ENCODE peak calls at places on chromosomes 5 and 9, in four cellular contexts. One of them, this sample, is unnamed. For H3K4me1, the result is how much of the 10 kb centered on the place peaks cover.

GRCh38 chr5:179168636-179169035 is 108.5 kb downstream of the ZNF354C start:
- DNase-seq in stomach: no peak
- DNase-seq in SJSA1: no peak
- DNase-seq in ovary: peak
- DNase-seq in this sample: no peak

GRCh38 chr5:122697171-122697570 is 77.7 kb upstream of the SNX2 start:
- DNase-seq in SJSA1: no peak
- DNase-seq in stomach: no peak
- DNase-seq in ovary: no peak
- DNase-seq in this sample: no peak

GRCh38 chr9:129476821-129477611 is 143.9 kb downstream of the C9orf50 start:
- DNase-seq in stomach: no peak
- DNase-seq in ovary: peak
- DNase-seq in SJSA1: no peak
- DNase-seq in this sample: no peak

GRCh38 chr9:106333487-106333886 is 529.5 kb upstream of the ZNF462 start:
- DNase-seq in stomach: no peak
- DNase-seq in SJSA1: no peak
- DNase-seq in ovary: no peak
- DNase-seq in this sample: no peak

GRCh38 chr5:173538654-173539053 is 77.8 kb downstream of the BOD1 start:
- DNase-seq in stomach: no peak
- DNase-seq in SJSA1: no peak
- DNase-seq in ovary: no peak
- DNase-seq in this sample: no peak

GRCh38 chr9:137492464-137493162 is 33.5 kb upstream of the NSMF start:
- DNase-seq in SJSA1: no peak
- DNase-seq in ovary: no peak
- DNase-seq in stomach: no peak
- DNase-seq in this sample: peak

GRCh38 chr5:89128097-89128496 is 245.1 kb upstream of the MEF2C start:
- DNase-seq in ovary: no peak
- DNase-seq in stomach: no peak
- DNase-seq in SJSA1: no peak
- DNase-seq in this sample: no peak

GRCh38 chr9:126025973-126026372 is 278.8 kb downstream of the PBX3 start:
- DNase-seq in stomach: no peak
- DNase-seq in SJSA1: no peak
- DNase-seq in ovary: no peak
- DNase-seq in this sample: no peak

GRCh38 chr9:4137234-4137633 is 162.6 kb downstream of the GLIS3 start:
- DNase-seq in ovary: no peak
- DNase-seq in stomach: no peak
- DNase-seq in SJSA1: peak
- DNase-seq in this sample: no peak

GRCh38 chr9:126051446-126052130 is 275.0 kb upstream of the MVB12B start:
- DNase-seq in stomach: no peak
- DNase-seq in ovary: no peak
- DNase-seq in SJSA1: no peak
- DNase-seq in this sample: peak

GRCh38 chr9:15293084-15293483 is 13.9 kb downstream of the TTC39B start:
- DNase-seq in SJSA1: no peak
- DNase-seq in ovary: no peak
- DNase-seq in stomach: no peak
- DNase-seq in this sample: no peak

GRCh38 chr9:22097712-22098111 is 88.6 kb upstream of the CDKN2B start:
- DNase-seq in stomach: no peak
- DNase-seq in SJSA1: no peak
- DNase-seq in ovary: no peak
- DNase-seq in this sample: no peak

GRCh38 chr5:3347741-3348140 is 247.9 kb upstream of the IRX1 start:
- DNase-seq in SJSA1: no peak
- DNase-seq in stomach: peak
- DNase-seq in ovary: no peak
- DNase-seq in this sample: no peak

GRCh38 chr9:121261107-121261460 is 6.9 kb upstream of the GSN start:
- DNase-seq in stomach: no peak
- DNase-seq in SJSA1: peak
- DNase-seq in ovary: no peak
- DNase-seq in this sample: no peak

GRCh38 chr5:72206160-72206559 is 98.9 kb downstream of the MAP1B start:
- DNase-seq in ovary: no peak
- DNase-seq in SJSA1: no peak
- DNase-seq in stomach: no peak
- DNase-seq in this sample: no peak

GRCh38 chr9:6907772-6908381 is 150.1 kb downstream of the KDM4C start:
- DNase-seq in ovary: no peak
- DNase-seq in SJSA1: no peak
- DNase-seq in stomach: no peak
- DNase-seq in this sample: no peak

GRCh38 chr5:89451263-89451662 is 568.3 kb upstream of the MEF2C start:
- DNase-seq in SJSA1: no peak
- DNase-seq in ovary: no peak
- DNase-seq in stomach: no peak
- DNase-seq in this sample: no peak

GRCh38 chr5:178537467-178538381 is 52.5 kb downstream of the COL23A1 start:
- DNase-seq in ovary: no peak
- DNase-seq in SJSA1: no peak
- DNase-seq in stomach: no peak
- DNase-seq in this sample: no peak

GRCh38 chr5:146311278-146311677 is 27.4 kb upstream of the POU4F3 start:
- DNase-seq in stomach: no peak
- DNase-seq in ovary: no peak
- DNase-seq in SJSA1: no peak
- DNase-seq in this sample: no peak

GRCh38 chr9:93254806-93255519 is 71.0 kb downstream of the WNK2 start:
- DNase-seq in ovary: peak
- DNase-seq in SJSA1: no peak
- DNase-seq in stomach: peak
- DNase-seq in this sample: peak

GRCh38 chr9:115262477-115262876 is 144.5 kb upstream of the TNC start:
- DNase-seq in SJSA1: peak
- DNase-seq in stomach: peak
- DNase-seq in ovary: no peak
- DNase-seq in this sample: peak

GRCh38 chr9:78026416-78026815 is 5.2 kb downstream of the GNAQ start:
- DNase-seq in ovary: no peak
- DNase-seq in stomach: no peak
- DNase-seq in SJSA1: no peak
- DNase-seq in this sample: no peak

GRCh38 chr5:172733179-172733973 is 37.6 kb downstream of the DUSP1 start:
- DNase-seq in SJSA1: peak
- DNase-seq in stomach: peak
- DNase-seq in ovary: peak
- DNase-seq in this sample: peak

GRCh38 chr5:123752576-123752975 is 240.6 kb downstream of the CSNK1G3 start:
- DNase-seq in stomach: no peak
- DNase-seq in SJSA1: peak
- DNase-seq in ovary: no peak
- DNase-seq in this sample: no peak

GRCh38 chr9:122387526-122387925 is 16.7 kb downstream of the PTGS1 start:
- DNase-seq in ovary: no peak
- DNase-seq in stomach: no peak
- DNase-seq in SJSA1: no peak
- DNase-seq in this sample: no peak

GRCh38 chr9:18496586-18496985 is 22.6 kb downstream of the ADAMTSL1 start:
- DNase-seq in SJSA1: no peak
- DNase-seq in stomach: no peak
- DNase-seq in ovary: no peak
- DNase-seq in this sample: no peak

GRCh38 chr5:98096155-98096554 is 677.3 kb upstream of the RGMB start:
- DNase-seq in SJSA1: peak
- DNase-seq in stomach: no peak
- DNase-seq in ovary: no peak
- DNase-seq in this sample: no peak

GRCh38 chr5:171137768-171138540 is 171.1 kb upstream of the TLX3 start:
- DNase-seq in ovary: no peak
- DNase-seq in stomach: no peak
- DNase-seq in SJSA1: peak
- DNase-seq in this sample: no peak

GRCh38 chr9:90540734-90541133 is 101.9 kb downstream of the DIRAS2 start:
- DNase-seq in SJSA1: no peak
- DNase-seq in stomach: no peak
- DNase-seq in ovary: no peak
- DNase-seq in this sample: no peak

GRCh38 chr9:90767523-90768100 is 34.0 kb upstream of the SYK start:
- DNase-seq in ovary: no peak
- DNase-seq in SJSA1: no peak
- DNase-seq in stomach: no peak
- DNase-seq in this sample: no peak

GRCh38 chr5:100609594-100609993 is 74.4 kb downstream of the FAM174A start:
- DNase-seq in ovary: no peak
- DNase-seq in SJSA1: no peak
- DNase-seq in stomach: no peak
- DNase-seq in this sample: no peak

GRCh38 chr9:124122321-124122720 is 110.8 kb downstream of the LHX2 start:
- DNase-seq in stomach: no peak
- DNase-seq in SJSA1: no peak
- DNase-seq in ovary: no peak
- DNase-seq in this sample: no peak

GRCh38 chr5:125409496-125410351 is 663.3 kb upstream of the ZNF608 start:
- DNase-seq in stomach: no peak
- DNase-seq in ovary: no peak
- DNase-seq in SJSA1: no peak
- DNase-seq in this sample: no peak

GRCh38 chr5:178458140-178458539 is 132.1 kb downstream of the COL23A1 start:
- DNase-seq in SJSA1: no peak
- DNase-seq in ovary: no peak
- DNase-seq in stomach: peak
- DNase-seq in this sample: no peak

GRCh38 chr5:39100851-39101396 is 26.7 kb upstream of the RICTOR start:
- DNase-seq in ovary: no peak
- DNase-seq in SJSA1: peak
- DNase-seq in stomach: no peak
- DNase-seq in this sample: no peak

GRCh38 chr5:75450069-75450468 is 61.4 kb downstream of the CERT1 start:
- DNase-seq in SJSA1: no peak
- DNase-seq in stomach: no peak
- DNase-seq in ovary: no peak
- DNase-seq in this sample: no peak

GRCh38 chr5:65483474-65484346 is 2.0 kb upstream of the ADAMTS6 start:
- DNase-seq in ovary: no peak
- DNase-seq in SJSA1: peak
- DNase-seq in stomach: no peak
- DNase-seq in this sample: no peak

GRCh38 chr9:75918154-75918553 is 27.7 kb downstream of the PCSK5 start:
- DNase-seq in ovary: no peak
- DNase-seq in SJSA1: no peak
- DNase-seq in stomach: no peak
- DNase-seq in this sample: no peak

GRCh38 chr9:86405086-86405491 is 50.9 kb upstream of the TUT7 start:
- DNase-seq in stomach: peak
- DNase-seq in SJSA1: peak
- DNase-seq in ovary: no peak
- DNase-seq in this sample: no peak

GRCh38 chr5:150498971-150499370 is 9.0 kb upstream of the NDST1 start:
- DNase-seq in stomach: no peak
- DNase-seq in SJSA1: no peak
- DNase-seq in ovary: no peak
- DNase-seq in this sample: no peak

GRCh38 chr5:150497274-150497988 is 10.5 kb upstream of the NDST1 start:
- DNase-seq in stomach: peak
- DNase-seq in ovary: peak
- DNase-seq in SJSA1: peak
- DNase-seq in this sample: no peak

GRCh38 chr5:150498501-150498900 is 9.4 kb upstream of the NDST1 start:
- DNase-seq in SJSA1: no peak
- DNase-seq in ovary: no peak
- DNase-seq in stomach: no peak
- DNase-seq in this sample: no peak

GRCh38 chr5:150496534-150496933 is 11.4 kb upstream of the NDST1 start:
- DNase-seq in ovary: no peak
- DNase-seq in SJSA1: no peak
- DNase-seq in stomach: no peak
- DNase-seq in this sample: no peak

GRCh38 chr5:150497989-150498317 is 10.0 kb upstream of the NDST1 start:
- DNase-seq in stomach: no peak
- DNase-seq in ovary: no peak
- DNase-seq in SJSA1: no peak
- DNase-seq in this sample: no peak
- H3K4me1 ChIP-seq in stomach: half or more
- H3K4me1 ChIP-seq in ovary: under half
- H3K4me1 ChIP-seq in SJSA1: under half
- H3K4me1 ChIP-seq in this sample: under half

DNA sequence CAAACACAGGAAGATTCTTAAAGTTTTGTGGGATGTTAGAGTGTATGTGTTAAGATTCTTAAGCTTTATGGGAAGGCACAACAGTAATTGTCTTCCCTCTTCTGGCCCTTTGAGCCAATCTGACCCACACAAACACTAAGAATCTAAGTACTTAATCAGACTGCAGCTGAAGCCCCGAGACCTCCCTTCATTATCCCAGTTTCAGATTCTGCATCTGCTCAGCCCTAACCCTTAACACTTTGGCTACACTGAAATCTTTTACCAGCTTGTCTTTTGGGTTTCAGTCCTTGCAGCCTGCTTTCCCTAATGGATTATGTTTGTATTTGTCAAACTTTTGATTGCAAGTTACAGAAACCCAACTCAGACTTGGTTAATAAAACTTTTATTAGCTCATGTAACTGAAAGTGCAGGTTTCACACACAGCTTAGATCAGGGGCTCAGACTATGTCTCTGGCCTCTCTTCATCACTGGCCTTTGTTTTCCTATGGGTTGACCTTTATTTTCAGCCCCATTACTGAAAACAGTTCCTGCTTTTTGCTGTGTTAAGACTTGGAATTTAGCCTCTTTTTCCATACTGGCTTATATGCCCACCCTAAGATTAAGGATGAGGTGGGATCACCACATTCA is 71.5 kb downstream of the COX7C start:
- DNase-seq in stomach: no peak
- DNase-seq in SJSA1: no peak
- DNase-seq in ovary: no peak
- DNase-seq in this sample: no peak
- H3K27ac ChIP-seq in stomach: no peak
- H3K27ac ChIP-seq in SJSA1: no peak
- H3K27ac ChIP-seq in ovary: no peak
- H3K27ac ChIP-seq in this sample: no peak

GRCh38 chr5:148838357-148838756 is 11.9 kb downstream of the ADRB2 start:
- DNase-seq in SJSA1: no peak
- DNase-seq in stomach: no peak
- DNase-seq in ovary: no peak
- DNase-seq in this sample: no peak
- H3K4me1 ChIP-seq in SJSA1: under half
- H3K4me1 ChIP-seq in stomach: under half
- H3K4me1 ChIP-seq in ovary: under half
- H3K4me1 ChIP-seq in this sample: under half

GRCh38 chr5:10306806-10307205 is 896 bp downstream of the CMBL start:
- DNase-seq in SJSA1: no peak
- DNase-seq in ovary: no peak
- DNase-seq in stomach: no peak
- DNase-seq in this sample: no peak
- H3K27ac ChIP-seq in SJSA1: no peak
- H3K27ac ChIP-seq in ovary: peak
- H3K27ac ChIP-seq in stomach: peak
- H3K27ac ChIP-seq in this sample: peak